ENCODE peak calls at places on chromosomes 12 and 14, in ten cellular contexts. F is ascending aorta; M is endodermal cell; D is lower lobe of right lung; H is CD4-positive, alpha-beta T cell; C is right lobe of liver; P is SK-N-MC; U is PC-3; A is IMR-90; E is tibial artery. T is an unnamed sample. For H3K9me3, the result is how much of the 10 kb centered on the place peaks cover.

GRCh38 chr14:77870646-77871045 is 70.7 kb downstream of the ADCK1 start:
- DNase-seq in E (no peak), H (no peak), U (no peak), D (no peak), A (no peak), P (no peak), F (no peak), C (no peak), M (no peak), T (no peak)

GRCh38 chr12:124686885-124687694 is 119.7 kb upstream of the NCOR2 start:
- DNase-seq in E (no peak), C (no peak), U (no peak), M (no peak), D (no peak), H (no peak), P (no peak), A (no peak), F (no peak), T (no peak)

GRCh38 chr14:95123895-95124579 is 33.3 kb downstream of the DICER1 start:
- DNase-seq in D (no peak), A (no peak), E (no peak), F (no peak), H (no peak), C (no peak), M (no peak), U (no peak), P (no peak), T (no peak)

GRCh38 chr12:71397433-71397954 is 42.1 kb upstream of the LGR5 start:
- DNase-seq in A (no peak), M (no peak), F (no peak), U (peak), E (no peak), H (no peak), C (no peak), D (no peak), P (no peak), T (no peak)

GRCh38 chr12:8698132-8698829 is 490 bp downstream of the RIMKLB start:
- DNase-seq in P (no peak), E (peak), C (peak), U (no peak), H (peak), A (peak), D (peak), M (peak), F (no peak), T (peak)

GRCh38 chr12:114396869-114397719 is 8.8 kb downstream of the TBX5 start:
- DNase-seq in M (no peak), U (no peak), E (no peak), A (peak), F (no peak), D (no peak), P (no peak), H (no peak), C (no peak), T (no peak)

GRCh38 chr14:84458881-84459280 is 1071.1 kb upstream of the FLRT2 start:
- DNase-seq in F (no peak), M (no peak), D (no peak), E (no peak), C (no peak), H (no peak), U (no peak), P (no peak), A (no peak), T (no peak)

GRCh38 chr12:87140257-87140656 is 884.1 kb upstream of the MGAT4C start:
- DNase-seq in H (no peak), U (no peak), A (peak), C (no peak), M (no peak), D (no peak), E (no peak), F (no peak), P (no peak), T (no peak)

GRCh38 chr12:106088246-106089200 is 50.2 kb downstream of the NUAK1 start:
- DNase-seq in A (no peak), C (no peak), E (no peak), D (no peak), H (no peak), U (no peak), F (no peak), P (no peak), M (no peak), T (no peak)

GRCh38 chr12:19203539-19204506 is 74.3 kb downstream of the PLEKHA5 start:
- DNase-seq in C (no peak), H (no peak), U (no peak), D (no peak), F (no peak), A (no peak), M (no peak), P (no peak), E (no peak), T (no peak)

GRCh38 chr12:59651230-59651920 is 55.5 kb downstream of the SLC16A7 start:
- DNase-seq in H (no peak), M (no peak), C (no peak), A (peak), D (no peak), P (no peak), E (no peak), U (peak), F (no peak), T (no peak)

GRCh38 chr14:24605435-24606190 is 3.9 kb downstream of the GZMH start:
- DNase-seq in A (no peak), C (peak), E (no peak), M (peak), D (no peak), P (no peak), U (peak), F (no peak), H (peak), T (no peak)

GRCh38 chr12:18261273-18261672 is at the start of gene PIK3C2G:
- DNase-seq in F (no peak), C (no peak), E (no peak), A (no peak), M (no peak), H (no peak), P (no peak), D (no peak), U (peak), T (no peak)

GRCh38 chr14:25237845-25238244 is 187.9 kb upstream of the STXBP6 start:
- DNase-seq in E (no peak), P (no peak), A (peak), H (no peak), D (no peak), U (no peak), C (no peak), F (no peak), M (peak), T (no peak)

GRCh38 chr12:39443704-39444234 is 849 bp upstream of the KIF21A start:
- DNase-seq in H (no peak), C (no peak), D (no peak), U (peak), A (no peak), F (no peak), E (no peak), P (no peak), M (no peak), T (no peak)

GRCh38 chr12:4997939-4998338 is 45.7 kb upstream of the KCNA5 start:
- DNase-seq in H (no peak), D (no peak), P (no peak), F (peak), U (peak), C (no peak), M (no peak), E (peak), A (peak), T (peak)

GRCh38 chr12:5329118-5329517 is 102.8 kb upstream of the NTF3 start:
- DNase-seq in F (no peak), U (no peak), H (no peak), A (no peak), E (no peak), M (no peak), D (no peak), P (no peak), C (no peak), T (no peak)

GRCh38 chr14:61643546-61643945 is 51.8 kb upstream of the HIF1A start:
- DNase-seq in U (no peak), M (no peak), F (no peak), E (no peak), P (no peak), C (no peak), D (no peak), H (no peak), A (peak), T (no peak)

GRCh38 chr14:21923820-21924219 is 250.2 kb upstream of the OR4E1 start:
- DNase-seq in D (no peak), P (no peak), A (no peak), H (peak), C (no peak), E (no peak), F (no peak), U (no peak), M (no peak), T (no peak)

GRCh38 chr12:107377596-107378385 is 284.4 kb upstream of the CRY1 start:
- DNase-seq in E (no peak), C (no peak), A (no peak), U (peak), P (no peak), H (no peak), D (no peak), F (no peak), M (no peak), T (no peak)

GRCh38 chr14:22837750-22838538 is 1.6 kb downstream of the MMP14 start:
- DNase-seq in U (peak), C (peak), P (no peak), F (peak), E (peak), H (no peak), A (peak), D (peak), M (peak), T (peak)

GRCh38 chr12:29516431-29516875 is 19.0 kb upstream of the OVCH1 start:
- DNase-seq in F (no peak), D (no peak), M (no peak), P (no peak), A (peak), E (no peak), U (peak), H (no peak), C (no peak), T (no peak)

GRCh38 chr12:105281694-105282049 is 45.7 kb upstream of the APPL2 start:
- DNase-seq in H (no peak), E (no peak), U (peak), M (peak), F (no peak), D (no peak), P (no peak), C (no peak), A (no peak), T (no peak)

GRCh38 chr14:32134448-32135070 is 57.5 kb downstream of the ARHGAP5 start:
- DNase-seq in U (peak), A (peak), F (no peak), P (no peak), D (no peak), H (no peak), M (no peak), E (no peak), C (no peak), T (no peak)

GRCh38 chr14:59301354-59301753 is 112.9 kb downstream of the DAAM1 start:
- DNase-seq in F (no peak), E (no peak), M (no peak), C (no peak), D (no peak), H (no peak), U (no peak), P (no peak), A (no peak), T (no peak)

GRCh38 chr14:34997762-34998161 is 15.0 kb downstream of the SRP54 start:
- DNase-seq in E (no peak), H (no peak), A (no peak), U (no peak), F (no peak), D (no peak), M (no peak), C (no peak), P (no peak), T (no peak)

GRCh38 chr12:31118347-31118830 is 44.7 kb downstream of the DDX11 start:
- DNase-seq in H (no peak), E (no peak), P (no peak), U (no peak), A (no peak), C (peak), F (no peak), D (no peak), M (peak), T (peak)

GRCh38 chr12:68479832-68480291 is 130.8 kb upstream of the RAP1B start:
- DNase-seq in P (no peak), A (peak), H (no peak), C (no peak), U (peak), D (no peak), E (no peak), F (no peak), M (no peak), T (no peak)

GRCh38 chr14:77979171-77979570 is 179.3 kb downstream of the ADCK1 start:
- DNase-seq in E (no peak), M (peak), P (no peak), D (no peak), U (no peak), F (no peak), C (no peak), A (no peak), H (no peak), T (no peak)

GRCh38 chr14:51716610-51717009 is 64.9 kb downstream of the FRMD6 start:
- DNase-seq in H (no peak), M (no peak), C (no peak), U (peak), E (no peak), F (no peak), D (no peak), A (peak), P (no peak), T (no peak)

GRCh38 chr12:94731733-94732360 is 81.5 kb upstream of the TMCC3 start:
- DNase-seq in A (no peak), H (no peak), U (peak), C (no peak), P (no peak), M (peak), E (no peak), F (no peak), D (no peak), T (no peak)

DNA sequence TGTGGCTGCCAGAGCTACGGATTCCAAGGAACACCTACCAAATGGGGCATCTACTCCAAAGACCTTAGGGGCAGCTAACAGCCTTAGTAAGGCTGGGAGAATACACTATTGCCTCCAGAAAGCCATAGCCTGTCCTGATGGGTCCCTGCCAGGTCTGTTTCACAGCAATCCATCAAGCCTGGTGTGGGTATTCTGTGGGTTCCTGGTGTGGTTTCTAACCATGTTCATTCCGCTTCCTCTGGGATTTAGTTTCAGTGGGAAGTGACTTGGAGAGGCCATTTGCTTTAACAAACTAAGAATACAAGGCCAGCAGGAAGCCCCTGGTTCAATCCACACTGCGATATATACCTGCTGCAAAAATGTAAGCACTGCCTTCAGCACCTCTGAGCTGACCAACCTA is 220.5 kb downstream of the FOXN3 start:
- DNase-seq in P (no peak), A (no peak), F (no peak), U (no peak), C (no peak), H (no peak), D (no peak), E (no peak), M (no peak), T (no peak)
- H3K9me3 ChIP-seq in P (under half), A (under half), F (under half), U (under half), C (under half), H (under half), D (under half), E (under half), M (under half), T (under half)

GRCh38 chr14:101588990-101589389 is 27.7 kb downstream of the DIO3 start:
- DNase-seq in U (no peak), F (no peak), P (no peak), E (no peak), C (no peak), D (no peak), H (no peak), A (no peak), M (no peak), T (peak)

GRCh38 chr14:101590062-101590461 is 28.8 kb downstream of the DIO3 start:
- DNase-seq in C (no peak), A (no peak), U (no peak), D (no peak), F (no peak), P (no peak), M (no peak), H (no peak), E (no peak), T (no peak)

GRCh38 chr14:101587403-101587998 is 26.2 kb downstream of the DIO3 start:
- DNase-seq in H (no peak), F (no peak), E (no peak), C (no peak), A (no peak), M (no peak), P (no peak), D (no peak), U (no peak), T (peak)

GRCh38 chr14:101589486-101590015 is 28.3 kb downstream of the DIO3 start:
- DNase-seq in U (no peak), E (no peak), F (no peak), D (no peak), M (no peak), H (no peak), A (no peak), C (no peak), P (no peak), T (peak)

DNA sequence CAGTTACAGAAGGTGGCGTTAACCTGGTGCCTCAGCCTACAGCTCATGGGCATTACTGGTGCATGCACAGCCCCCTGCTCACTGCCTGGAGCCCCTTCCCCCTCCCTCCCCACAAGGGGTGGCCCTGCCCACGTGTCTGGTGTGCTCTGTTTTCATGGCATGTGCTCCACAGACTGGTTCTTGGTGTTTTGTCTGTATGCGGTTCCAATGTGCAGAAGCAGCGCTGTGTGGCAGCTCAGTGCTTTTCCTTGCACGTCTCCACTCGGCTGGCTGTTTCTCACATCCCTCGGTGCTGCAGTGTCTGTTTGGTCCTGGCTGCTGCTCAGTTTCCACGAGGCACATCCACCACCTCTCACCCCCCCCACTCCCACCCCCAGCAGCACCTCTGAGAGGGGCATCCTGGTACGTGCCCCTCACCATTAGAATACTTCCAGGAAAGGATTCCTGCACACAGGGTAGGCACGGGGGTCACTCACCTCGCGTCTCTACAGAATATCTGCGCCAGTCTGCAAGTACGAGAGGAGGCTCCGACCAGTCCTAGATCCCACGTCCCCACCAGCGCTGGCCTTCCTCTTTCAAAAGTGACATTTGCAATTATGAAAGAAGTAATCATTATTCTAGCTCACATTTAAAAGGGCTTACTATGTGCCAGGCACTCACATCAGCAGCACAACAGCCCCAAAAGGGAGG is 27.1 kb downstream of the DIO3 start:
- DNase-seq in C (no peak), F (no peak), M (no peak), D (no peak), A (no peak), U (no peak), H (no peak), P (no peak), E (no peak), T (no peak)
- H3K9me3 ChIP-seq in C (under half), F (under half), M (under half), D (under half), A (under half), U (under half), H (under half), P (under half), E (under half), T (under half)

GRCh38 chr12:130911193-130911592 is 39.3 kb downstream of the RAN start:
- DNase-seq in C (no peak), H (no peak), A (no peak), D (no peak), M (no peak), F (no peak), P (no peak), U (no peak), E (no peak), T (no peak)
- H3K9me3 ChIP-seq in C (under half), H (under half), A (under half), D (under half), M (under half), F (under half), P (under half), U (under half), E (under half), T (under half)

GRCh38 chr12:130186101-130186465 is 23.8 kb downstream of the FZD10 start:
- DNase-seq in A (no peak), P (no peak), H (no peak), M (no peak), F (no peak), U (no peak), E (no peak), D (no peak), C (no peak), T (no peak)

GRCh38 chr12:130185455-130186100 is 23.3 kb downstream of the FZD10 start:
- DNase-seq in H (no peak), F (no peak), A (no peak), D (no peak), U (no peak), E (no peak), M (peak), C (peak), P (no peak), T (no peak)

GRCh38 chr12:130183585-130184370 is 21.5 kb downstream of the FZD10 start:
- DNase-seq in M (no peak), U (no peak), D (no peak), F (no peak), C (peak), E (no peak), H (no peak), A (no peak), P (no peak), T (peak)

GRCh38 chr12:130184531-130185090 is 22.3 kb downstream of the FZD10 start:
- DNase-seq in U (no peak), C (peak), F (no peak), H (no peak), E (no peak), D (no peak), A (no peak), P (no peak), M (peak), T (no peak)

GRCh38 chr12:130186631-130187269 is 24.5 kb downstream of the FZD10 start:
- DNase-seq in C (no peak), M (peak), D (no peak), A (no peak), E (no peak), P (no peak), U (peak), H (no peak), F (no peak), T (no peak)
- H3K9me3 ChIP-seq in C (under half), M (under half), D (under half), A (under half), E (under half), P (under half), U (under half), H (under half), F (under half), T (under half)

GRCh38 chr14:105582639-105583038 is 56.3 kb downstream of the TMEM121 start:
- DNase-seq in H (no peak), P (no peak), C (peak), U (no peak), A (peak), E (no peak), D (no peak), F (no peak), M (peak), T (peak)

GRCh38 chr14:105576525-105577088 is 50.2 kb downstream of the TMEM121 start:
- DNase-seq in A (no peak), P (no peak), H (no peak), M (peak), U (no peak), C (no peak), F (no peak), E (no peak), D (no peak), T (no peak)

GRCh38 chr14:105577339-105577861 is 51.0 kb downstream of the TMEM121 start:
- DNase-seq in U (no peak), M (peak), F (no peak), P (no peak), C (no peak), D (no peak), A (no peak), H (no peak), E (no peak), T (no peak)

GRCh38 chr14:105581551-105582341 is 55.4 kb downstream of the TMEM121 start:
- DNase-seq in H (no peak), P (no peak), U (no peak), M (no peak), D (no peak), F (no peak), C (peak), E (no peak), A (no peak), T (no peak)

DNA sequence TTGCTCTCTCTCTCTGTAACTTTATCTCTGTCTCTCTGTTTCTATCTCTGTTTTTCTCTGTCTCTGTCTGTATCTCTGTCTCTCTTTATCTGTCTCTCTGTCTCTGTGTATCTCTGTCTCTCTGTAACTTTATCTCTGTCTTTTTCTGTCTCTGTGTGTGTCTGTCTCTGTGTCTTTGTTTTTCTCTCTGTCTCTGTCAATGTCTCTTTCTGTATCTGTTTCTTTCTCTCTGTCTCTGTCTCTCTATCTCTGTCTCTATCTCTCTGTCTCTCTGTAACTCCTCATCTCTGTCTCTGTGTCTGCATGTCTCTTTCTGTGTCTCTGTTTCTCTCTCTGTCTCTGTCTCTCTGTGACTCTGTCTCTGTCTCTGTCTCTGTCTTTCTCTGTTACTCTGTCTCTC is 51.7 kb downstream of the TMEM121 start:
- DNase-seq in C (no peak), F (no peak), A (no peak), E (no peak), P (no peak), U (no peak), M (no peak), H (no peak), D (no peak), T (no peak)
- H3K9me3 ChIP-seq in C (under half), F (under half), A (under half), E (under half), P (under half), U (under half), M (under half), H (under half), D (under half), T (under half)

T was measured in suprapubic skin.